ENCODE peak calls at places on chromosomes 5 and 9, in six cellular contexts. J is left ventricle myocardium inferior, Z is coronary artery, V is foreskin fibroblast, C is epithelial cell of esophagus, R is cardiac fibroblast. L is an unnamed sample.

GRCh38 chr5:179840766-179841165 is 17.9 kb downstream of the MRNIP start:
- DNase-seq in V (no peak), C (no peak), Z (no peak), J (no peak), R (peak; percentile 16), L (peak; percentile 28)

GRCh38 chr5:81161012-81161601 is 72.0 kb upstream of the CKMT2 start:
- DNase-seq in V (no peak), Z (no peak), R (no peak), C (no peak), J (no peak), L (no peak)

GRCh38 chr5:54443264-54443663 is 12.2 kb upstream of the HSPB3 start:
- DNase-seq in R (peak; percentile 68), J (no peak), C (peak; percentile 14), Z (no peak), V (peak; percentile 42), L (peak; percentile 75)

GRCh38 chr9:35703906-35704672 is 14.4 kb upstream of the TPM2 start:
- DNase-seq in V (no peak), C (no peak), Z (no peak), R (no peak), J (peak; percentile 68), L (no peak)

GRCh38 chr5:65359981-65360380 is 121.7 kb downstream of the ADAMTS6 start:
- DNase-seq in Z (no peak), J (no peak), C (no peak), V (peak; percentile 21), R (peak; percentile 14), L (no peak)

GRCh38 chr5:97009212-97009898 is 73.5 kb downstream of the LNPEP start:
- DNase-seq in C (peak; percentile 14), V (no peak), J (no peak), R (peak; percentile 44), Z (no peak), L (peak; percentile 11)

GRCh38 chr9:126723807-126724172 is 81.0 kb upstream of the ZBTB43 start:
- DNase-seq in V (no peak), R (no peak), C (no peak), Z (no peak), J (no peak), L (no peak)

GRCh38 chr5:36059571-36060515 is 6.8 kb downstream of the UGT3A2 start:
- DNase-seq in V (peak; percentile 29), R (no peak), C (peak; percentile 56), Z (no peak), J (no peak), L (no peak)

GRCh38 chr5:126959188-126959587 is 71.2 kb downstream of the MARCHF3 start:
- DNase-seq in J (no peak), R (no peak), C (no peak), Z (no peak), V (no peak), L (no peak)

GRCh38 chr5:5588386-5588785 is 165.9 kb downstream of the ICE1 start:
- DNase-seq in R (no peak), J (no peak), Z (no peak), V (no peak), C (no peak), L (no peak)

GRCh38 chr9:23728736-23729135 is 97.3 kb downstream of the ELAVL2 start:
- DNase-seq in V (no peak), C (no peak), Z (no peak), R (no peak), J (no peak), L (no peak)

GRCh38 chr9:138051586-138052321 is 174.2 kb downstream of the CACNA1B start:
- DNase-seq in R (no peak), C (no peak), V (no peak), Z (no peak), J (no peak), L (no peak)

GRCh38 chr9:111730937-111731567 is 63.7 kb downstream of the SHOC1 start:
- DNase-seq in R (peak; percentile 93), J (no peak), V (peak; percentile 55), Z (no peak), C (peak; percentile 72), L (peak; percentile 93)

GRCh38 chr9:4417578-4418325 is 72.5 kb upstream of the SLC1A1 start:
- DNase-seq in J (no peak), V (peak; percentile 54), R (peak; percentile 80), Z (no peak), C (peak; percentile 59), L (peak; percentile 79)

GRCh38 chr9:69090140-69090750 is 54.7 kb downstream of the FXN start:
- DNase-seq in R (no peak), C (no peak), J (no peak), V (no peak), Z (no peak), L (no peak)

GRCh38 chr5:30592833-30593232 is 600.7 kb upstream of the CDH6 start:
- DNase-seq in V (no peak), Z (no peak), C (no peak), J (no peak), R (no peak), L (no peak)

GRCh38 chr9:129422032-129422842 is 198.7 kb downstream of the C9orf50 start:
- DNase-seq in V (no peak), J (no peak), C (peak; percentile 21), Z (no peak), R (no peak), L (no peak)

GRCh38 chr9:131214457-131214856 is 61.9 kb downstream of the FAM78A start:
- DNase-seq in J (no peak), Z (no peak), V (peak; percentile 45), C (no peak), R (peak; percentile 38), L (peak; percentile 31)

GRCh38 chr5:137186759-137187461 is 312.2 kb downstream of the SPOCK1 start:
- DNase-seq in V (peak; percentile 66), R (peak; percentile 75), C (peak; percentile 82), J (peak; percentile 26), Z (no peak), L (peak; percentile 83)

GRCh38 chr5:32505718-32506117 is 61.2 kb upstream of the ZFR start:
- DNase-seq in Z (no peak), C (peak; percentile 86), R (peak; percentile 91), V (peak; percentile 75), J (no peak), L (peak; percentile 91)

GRCh38 chr5:14696057-14696456 is 31.5 kb downstream of the OTULIN start:
- DNase-seq in V (no peak), J (no peak), R (no peak), Z (no peak), C (peak; percentile 26), L (no peak)

GRCh38 chr5:64165160-64165499 is 513 bp upstream of the RNF180 start:
- DNase-seq in J (no peak), Z (no peak), V (no peak), C (no peak), R (no peak), L (no peak)

GRCh38 chr9:121153642-121154041 is 48.0 kb downstream of the RAB14 start:
- DNase-seq in R (no peak), J (no peak), Z (no peak), V (no peak), C (peak; percentile 7), L (peak; percentile 15)

GRCh38 chr5:95728494-95729114 is 2.5 kb upstream of the RHOBTB3 start:
- DNase-seq in J (no peak), Z (no peak), R (peak; percentile 59), C (peak; percentile 72), V (no peak), L (no peak)
- H3K4me3 ChIP-seq in J (no peak overlapping the region), Z (no peak overlapping the region), R (no peak overlapping the region), C (no peak overlapping the region), V (no peak overlapping the region), L (no peak overlapping the region)

GRCh38 chr5:84115727-84116126 is 269.0 kb downstream of the EDIL3 start:
- DNase-seq in C (no peak), J (no peak), Z (no peak), V (no peak), R (no peak), L (no peak)

GRCh38 chr5:84119252-84119651 is 265.4 kb downstream of the EDIL3 start:
- DNase-seq in R (no peak), C (no peak), Z (no peak), V (no peak), J (no peak), L (peak; percentile 11)

GRCh38 chr5:84118551-84118950 is 266.1 kb downstream of the EDIL3 start:
- DNase-seq in J (no peak), V (no peak), R (no peak), Z (no peak), C (no peak), L (no peak)

GRCh38 chr5:84113246-84114118 is 271.2 kb downstream of the EDIL3 start:
- DNase-seq in R (no peak), J (no peak), V (no peak), Z (no peak), C (peak; percentile 55), L (no peak)
- TF ChIP-seq CTCF in R (no peak), J (no peak), V (no peak), Z (no peak), C (no peak), L (no peak)

GRCh38 chr5:79816014-79816413 is 126.4 kb downstream of the CMYA5 start:
- DNase-seq in Z (no peak), J (no peak), C (no peak), V (no peak), R (no peak), L (no peak)
- H3K4me3 ChIP-seq in Z (no peak overlapping the region), J (no peak overlapping the region), C (no peak overlapping the region), V (no peak overlapping the region), R (no peak overlapping the region), L (no peak overlapping the region)

GRCh38 chr5:133910596-133910995 is 57.8 kb downstream of the C5orf15 start:
- DNase-seq in J (peak; percentile 27), Z (no peak), R (no peak), V (no peak), C (no peak), L (no peak)
- TF ChIP-seq CTCF in J (peak; percentile 57), Z (no peak), R (no peak), V (no peak), C (no peak), L (no peak)

GRCh38 chr9:26308328-26308727 is 584.3 kb downstream of the CAAP1 start:
- DNase-seq in R (no peak), C (no peak), V (no peak), J (no peak), Z (no peak), L (no peak)

GRCh38 chr9:26313108-26313507 is 579.5 kb downstream of the CAAP1 start:
- DNase-seq in V (no peak), Z (no peak), C (no peak), J (no peak), R (no peak), L (no peak)

GRCh38 chr9:26310294-26310693 is 582.3 kb downstream of the CAAP1 start:
- DNase-seq in J (no peak), R (no peak), Z (no peak), C (no peak), V (no peak), L (peak; percentile 32)
- H3K4me3 ChIP-seq in J (no peak overlapping the region), R (no peak overlapping the region), Z (no peak overlapping the region), C (no peak overlapping the region), V (no peak overlapping the region), L (no peak overlapping the region)